ENCODE peak calls at places on chromosome 1, in six cellular contexts. Y, V, A, G, D and F are unnamed samples.

GRCh38 chr1:34066921-34067603 is 98.0 kb downstream of the CSMD2 start:
- DNase-seq in Y (no peak), V (no peak), A (no peak), G (no peak), D (peak; percentile 21), F (peak; percentile 43)

GRCh38 chr1:221576268-221576667 is 165.6 kb downstream of the DUSP10 start:
- DNase-seq in Y (no peak), V (no peak), A (no peak), G (no peak), D (no peak), F (no peak)

GRCh38 chr1:175906370-175906769 is 163.0 kb upstream of the TNR start:
- DNase-seq in Y (no peak), V (no peak), A (no peak), G (no peak), D (no peak), F (no peak)

GRCh38 chr1:109776911-109777310 is 13.2 kb upstream of the EPS8L3 start:
- DNase-seq in Y (peak; percentile 81), V (peak; percentile 62), A (peak; percentile 82), G (peak; percentile 89), D (peak; percentile 62), F (peak; percentile 91)

GRCh38 chr1:27026621-27027574 is 14.2 kb upstream of the TENT5B start:
- DNase-seq in Y (no peak), V (no peak), A (peak; percentile 53), G (peak; percentile 82), D (no peak), F (no peak)

GRCh38 chr1:40036574-40036973 is 4.0 kb upstream of the CAP1 start:
- DNase-seq in Y (peak; percentile 37), V (no peak), A (peak; percentile 82), G (no peak), D (no peak), F (peak; percentile 70)

GRCh38 chr1:167563579-167564246 is 10.2 kb upstream of the CREG1 start:
- DNase-seq in Y (peak; percentile 7), V (peak; percentile 89), A (peak; percentile 65), G (no peak), D (no peak), F (peak; percentile 79)

GRCh38 chr1:6686294-6686693 is 15.3 kb downstream of the DNAJC11 start:
- DNase-seq in Y (no peak), V (no peak), A (no peak), G (no peak), D (no peak), F (no peak)

GRCh38 chr1:184194251-184194650 is 142.7 kb downstream of the TSEN15 start:
- DNase-seq in Y (no peak), V (no peak), A (no peak), G (no peak), D (no peak), F (no peak)